ENCODE peak calls at places on chromosomes 2 and 18, in four cellular contexts. K is EH, V is amniotic stem cell, O is NCI-H1105. F is an unnamed sample.
A peak's percentile ranks its signal among the peaks of the same experiment; 100 is the strongest.

GRCh38 chr2:235575431-235575830 is 81.6 kb downstream of the AGAP1 start:
- DNase-seq in K (no peak), V (no peak), O (no peak), F (no peak)

GRCh38 chr18:22422909-22423548 is 5.3 kb upstream of the CTAGE1 start:
- DNase-seq in K (peak; percentile 76), V (no peak), O (no peak), F (no peak)

GRCh38 chr2:118084483-118085089 is 3.7 kb upstream of the INSIG2 start:
- DNase-seq in K (no peak), V (no peak), O (no peak), F (no peak)

GRCh38 chr2:43169091-43169936 is 57.1 kb downstream of the ZFP36L2 start:
- DNase-seq in K (no peak), V (no peak), O (no peak), F (no peak)

GRCh38 chr2:134120718-134121630 is 132.9 kb upstream of the MGAT5 start:
- DNase-seq in K (peak; percentile 78), V (peak; percentile 35), O (peak; percentile 14), F (no peak)

GRCh38 chr2:222774941-222775340 is 85.9 kb upstream of the ACSL3 start:
- DNase-seq in K (peak; percentile 78), V (peak; percentile 34), O (no peak), F (no peak)

GRCh38 chr2:237649541-237650454 is 22.4 kb downstream of the LRRFIP1 start:
- DNase-seq in K (no peak), V (no peak), O (no peak), F (no peak)

GRCh38 chr18:71252351-71252862 is 963.6 kb downstream of the SOCS6 start:
- DNase-seq in K (no peak), V (no peak), O (no peak), F (no peak)

GRCh38 chr2:217790195-217790594 is 212.6 kb downstream of the TNS1 start:
- DNase-seq in K (no peak), V (no peak), O (no peak), F (no peak)

F was measured in NCI-H510A treated with DMSO at 0.1 percent for 48 hours.